ENCODE peak calls at places on chromosomes 7 and 10, in four cellular contexts. R is HFF-Myc, Q is AG04449, P is hepatocyte. I is an unnamed sample.

GRCh38 chr10:119489572-119490326 is 52.8 kb downstream of the RGS10 start:
- DNase-seq in P (peak; percentile 56), R (no peak), Q (no peak), I (no peak)

GRCh38 chr7:47194516-47194915 is 387.4 kb downstream of the TNS3 start:
- DNase-seq in P (no peak), R (no peak), Q (no peak), I (no peak)

GRCh38 chr10:3786295-3786981 is 1.4 kb upstream of the KLF6 start:
- DNase-seq in Q (no peak), P (peak; percentile 70), R (no peak), I (no peak)

GRCh38 chr10:44069573-44069972 is 315.3 kb downstream of the CXCL12 start:
- DNase-seq in R (no peak), Q (no peak), P (no peak), I (no peak)

GRCh38 chr10:89086801-89087513 is 96.4 kb downstream of the FAS start:
- DNase-seq in R (peak; percentile 79), Q (peak; percentile 91), P (no peak), I (no peak)

GRCh38 chr7:30923009-30923773 is 11.5 kb downstream of the AQP1 start:
- DNase-seq in P (no peak), Q (no peak), R (no peak), I (no peak)

GRCh38 chr10:101061814-101062230 is at the start of gene KAZALD1:
- DNase-seq in P (no peak), Q (no peak), R (no peak), I (no peak)

GRCh38 chr7:98969386-98969785 is 91.1 kb downstream of the TRRAP start:
- DNase-seq in P (no peak), R (no peak), Q (no peak), I (no peak)

GRCh38 chr10:80487791-80488538 is 33.9 kb downstream of the TSPAN14 start:
- DNase-seq in R (no peak), Q (no peak), P (no peak), I (no peak)

GRCh38 chr10:19983880-19984279 is 167.6 kb downstream of the PLXDC2 start:
- DNase-seq in P (no peak), R (no peak), Q (no peak), I (no peak)

GRCh38 chr7:140591178-140591902 is 49.3 kb downstream of the DENND2A start:
- DNase-seq in Q (no peak), P (no peak), R (no peak), I (no peak)

GRCh38 chr7:17623546-17624185 is 316.6 kb downstream of the SNX13 start:
- DNase-seq in P (no peak), Q (no peak), R (no peak), I (no peak)

GRCh38 chr7:85947767-85948166 is 695.9 kb upstream of the GRM3 start:
- DNase-seq in P (no peak), R (no peak), Q (no peak), I (no peak)

GRCh38 chr10:47346572-47347302 is 1.4 kb upstream of the RBP3 start:
- DNase-seq in P (peak; percentile 39), R (peak; percentile 20), Q (no peak), I (no peak)

GRCh38 chr10:115001506-115002381 is 63.7 kb downstream of the TRUB1 start:
- DNase-seq in P (no peak), Q (no peak), R (no peak), I (no peak)

GRCh38 chr10:132175401-132175800 is 11.3 kb upstream of the DPYSL4 start:
- DNase-seq in Q (no peak), P (no peak), R (no peak), I (no peak)

GRCh38 chr7:21401944-21402343 is 25.9 kb upstream of the SP4 start:
- DNase-seq in P (no peak), R (no peak), Q (no peak), I (no peak)

GRCh38 chr10:105138287-105138854 is 497.3 kb downstream of the SORCS3 start:
- DNase-seq in P (no peak), R (no peak), Q (no peak), I (no peak)

GRCh38 chr10:23693398-23693797 is 254.5 kb downstream of the OTUD1 start:
- DNase-seq in P (no peak), R (no peak), Q (no peak), I (no peak)

DNA sequence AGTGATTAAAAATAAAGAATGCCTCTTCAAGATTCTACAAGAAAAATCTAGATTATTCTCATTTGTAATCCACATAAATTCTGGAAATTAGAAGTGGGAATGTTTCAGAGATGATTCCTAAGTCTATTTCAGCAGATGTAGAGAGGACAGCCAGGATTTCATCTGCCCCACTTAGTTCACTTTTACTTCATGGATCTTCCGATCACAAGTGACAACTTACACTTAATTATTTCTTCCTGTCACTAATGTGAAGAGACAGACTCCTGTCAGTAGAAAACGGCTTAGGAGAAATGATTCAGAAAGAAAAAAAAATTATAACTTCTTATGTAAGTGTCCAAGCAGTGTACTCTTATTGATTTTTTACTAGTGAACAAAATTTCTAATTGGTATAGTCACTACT is 368.2 kb upstream of the SMIM30 start:
- DNase-seq in R (no peak), Q (no peak), P (no peak), I (no peak)
- H3K4me3 ChIP-seq in R (no peak overlapping the region), Q (no peak overlapping the region), P (no peak overlapping the region), I (no peak overlapping the region)

GRCh38 chr10:93121311-93121710 is 47.6 kb downstream of the CYP26A1 start:
- DNase-seq in P (no peak), Q (no peak), R (no peak), I (no peak)

GRCh38 chr10:93110472-93111146 is 36.9 kb downstream of the CYP26A1 start:
- DNase-seq in R (no peak), P (no peak), Q (no peak), I (no peak)

GRCh38 chr10:93113042-93113441 is 39.3 kb downstream of the CYP26A1 start:
- DNase-seq in R (no peak), Q (no peak), P (peak; percentile 32), I (no peak)

GRCh38 chr10:93115661-93116383 is 42.1 kb downstream of the CYP26A1 start:
- DNase-seq in R (peak; percentile 39), Q (no peak), P (peak; percentile 56), I (peak; percentile 12)
- TF ChIP-seq CTCF in R (peak; percentile 66), Q (peak; percentile 59), P (peak; percentile 42), I (peak; percentile 62)

DNA sequence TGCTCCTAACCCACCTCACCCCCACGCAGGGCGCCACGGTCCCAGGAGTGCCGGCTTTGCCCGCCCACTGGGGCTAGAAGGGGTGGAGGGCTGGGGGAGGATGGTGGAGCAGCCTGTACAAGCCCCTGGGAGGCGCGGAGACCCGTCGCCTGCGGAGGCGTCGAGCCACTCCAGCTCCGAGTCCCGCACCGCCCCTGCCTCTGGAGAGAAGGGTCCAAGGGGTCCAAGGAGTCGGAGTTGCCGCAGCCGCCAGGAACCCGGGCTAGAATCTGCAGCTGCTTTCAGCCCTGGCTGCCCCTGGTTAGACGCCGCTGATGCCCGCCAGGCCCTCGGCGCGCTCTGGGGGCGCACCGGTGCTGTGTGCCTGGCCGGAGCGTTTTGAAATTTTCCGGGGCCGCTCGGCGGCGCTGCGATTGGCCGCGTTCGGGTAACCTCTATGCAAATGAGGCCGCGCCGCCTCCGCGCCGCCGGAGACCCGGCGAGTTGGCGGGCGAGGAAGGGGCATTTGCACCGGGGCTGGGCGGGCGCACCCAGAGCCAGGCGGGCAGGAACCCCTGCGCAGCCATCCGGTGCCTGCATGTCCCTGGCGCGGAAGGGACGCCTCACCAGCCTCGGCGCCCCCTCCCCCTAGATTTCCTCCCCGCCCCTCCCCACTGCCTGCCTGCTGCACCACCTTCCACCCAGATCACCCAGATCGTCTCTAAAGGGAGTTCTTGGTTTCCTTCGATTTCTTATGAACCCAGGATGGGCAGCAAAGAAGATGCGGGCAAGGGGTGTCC is at the start of gene HMX2:
- DNase-seq in R (no peak), P (no peak), Q (no peak), I (no peak)
- H3K4me3 ChIP-seq in R (no peak within 1 kb of the TSS), P (no peak within 1 kb of the TSS), Q (no peak within 1 kb of the TSS), I (no peak within 1 kb of the TSS)

DNA sequence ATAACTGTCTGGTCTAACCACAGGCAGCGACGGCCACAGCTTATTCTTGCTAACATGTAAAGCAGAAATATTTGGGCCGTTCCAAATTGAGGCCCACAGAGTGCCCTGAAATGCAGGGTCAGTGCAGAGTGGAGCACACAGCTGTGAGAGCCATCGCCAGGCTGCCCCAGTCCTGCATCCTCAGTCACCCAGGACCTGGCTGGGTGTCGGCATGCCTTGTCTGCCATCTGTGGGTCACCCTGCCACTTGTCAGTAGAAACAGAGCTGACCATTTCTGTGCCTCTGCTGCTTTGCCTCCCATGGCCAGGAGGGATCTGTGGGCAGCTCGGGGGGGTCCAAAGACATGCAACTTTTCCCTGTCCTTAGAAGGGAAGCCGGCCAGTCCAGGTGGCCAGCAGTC is 57.3 kb upstream of the BTBD16 start:
- DNase-seq in Q (no peak), P (no peak), R (no peak), I (no peak)
- TF ChIP-seq CTCF in Q (no peak), P (no peak), R (no peak), I (no peak)

GRCh38 chr7:133186060-133186459 is 66.8 kb upstream of the EXOC4 start:
- DNase-seq in R (no peak), Q (no peak), P (no peak), I (no peak)
- H3K4me3 ChIP-seq in R (no peak overlapping the region), Q (no peak overlapping the region), P (no peak overlapping the region), I (no peak overlapping the region)

GRCh38 chr10:62804384-62805138 is at the start of gene ADO:
- DNase-seq in Q (peak; percentile 10), P (peak; percentile 94), R (peak; percentile 56), I (peak; percentile 53)
- TF ChIP-seq CTCF in Q (no peak), P (no peak), R (no peak), I (no peak)

GRCh38 chr7:117448655-117449054 is 21.4 kb upstream of the ASZ1 start:
- DNase-seq in P (no peak), R (no peak), Q (no peak), I (no peak)
- H3K4me3 ChIP-seq in P (no peak overlapping the region), R (no peak overlapping the region), Q (no peak overlapping the region), I (no peak overlapping the region)